ENCODE peak calls at places on chromosome 5, in nine cellular contexts. One of them, this sample, is unnamed.

GRCh38 chr5:72402959-72403628 is 82.9 kb downstream of the PTCD2 start:
- DNase-seq in Peyer's patch: no peak
- DNase-seq in tibial artery: peak
- DNase-seq in GM23248: peak
- DNase-seq in heart left ventricle: peak
- DNase-seq in sigmoid colon: no peak
- DNase-seq in upper lobe of right lung: no peak
- DNase-seq in CD4-positive, CD25-positive, alpha-beta regulatory T cell: no peak
- DNase-seq in GM12878: no peak
- DNase-seq in this sample: peak

GRCh38 chr5:78600656-78601452 is 47.7 kb downstream of the LHFPL2 start:
- DNase-seq in sigmoid colon: no peak
- DNase-seq in Peyer's patch: no peak
- DNase-seq in CD4-positive, CD25-positive, alpha-beta regulatory T cell: no peak
- DNase-seq in tibial artery: no peak
- DNase-seq in heart left ventricle: no peak
- DNase-seq in upper lobe of right lung: no peak
- DNase-seq in GM23248: peak
- DNase-seq in GM12878: no peak
- DNase-seq in this sample: no peak

GRCh38 chr5:179822059-179822432 is 1.3 kb downstream of the SQSTM1 start:
- DNase-seq in GM23248: no peak
- DNase-seq in heart left ventricle: no peak
- DNase-seq in GM12878: no peak
- DNase-seq in sigmoid colon: no peak
- DNase-seq in Peyer's patch: no peak
- DNase-seq in CD4-positive, CD25-positive, alpha-beta regulatory T cell: no peak
- DNase-seq in upper lobe of right lung: no peak
- DNase-seq in tibial artery: no peak
- DNase-seq in this sample: no peak

GRCh38 chr5:175418252-175418651 is 25.7 kb downstream of the DRD1 start:
- DNase-seq in heart left ventricle: no peak
- DNase-seq in upper lobe of right lung: no peak
- DNase-seq in CD4-positive, CD25-positive, alpha-beta regulatory T cell: no peak
- DNase-seq in sigmoid colon: no peak
- DNase-seq in GM12878: no peak
- DNase-seq in tibial artery: no peak
- DNase-seq in GM23248: no peak
- DNase-seq in Peyer's patch: no peak
- DNase-seq in this sample: no peak

GRCh38 chr5:3343211-3343610 is 252.4 kb upstream of the IRX1 start:
- DNase-seq in Peyer's patch: peak
- DNase-seq in GM12878: no peak
- DNase-seq in tibial artery: no peak
- DNase-seq in GM23248: no peak
- DNase-seq in heart left ventricle: no peak
- DNase-seq in CD4-positive, CD25-positive, alpha-beta regulatory T cell: no peak
- DNase-seq in sigmoid colon: peak
- DNase-seq in upper lobe of right lung: no peak
- DNase-seq in this sample: no peak

GRCh38 chr5:149732500-149733128 is 2.5 kb downstream of the PPARGC1B start:
- DNase-seq in tibial artery: peak
- DNase-seq in sigmoid colon: peak
- DNase-seq in GM23248: peak
- DNase-seq in GM12878: no peak
- DNase-seq in upper lobe of right lung: peak
- DNase-seq in CD4-positive, CD25-positive, alpha-beta regulatory T cell: no peak
- DNase-seq in Peyer's patch: peak
- DNase-seq in heart left ventricle: peak
- DNase-seq in this sample: peak

GRCh38 chr5:219492-219891 is 1.4 kb downstream of the SDHA start:
- DNase-seq in upper lobe of right lung: no peak
- DNase-seq in tibial artery: no peak
- DNase-seq in GM12878: no peak
- DNase-seq in GM23248: peak
- DNase-seq in Peyer's patch: peak
- DNase-seq in sigmoid colon: no peak
- DNase-seq in heart left ventricle: no peak
- DNase-seq in CD4-positive, CD25-positive, alpha-beta regulatory T cell: peak
- DNase-seq in this sample: no peak

GRCh38 chr5:109533847-109534272 is 124.1 kb upstream of the PJA2 start:
- DNase-seq in Peyer's patch: no peak
- DNase-seq in heart left ventricle: no peak
- DNase-seq in tibial artery: no peak
- DNase-seq in upper lobe of right lung: no peak
- DNase-seq in GM23248: peak
- DNase-seq in sigmoid colon: no peak
- DNase-seq in GM12878: no peak
- DNase-seq in CD4-positive, CD25-positive, alpha-beta regulatory T cell: no peak
- DNase-seq in this sample: no peak

GRCh38 chr5:95873351-95873750 is 50.8 kb upstream of the GLRX start:
- DNase-seq in tibial artery: no peak
- DNase-seq in upper lobe of right lung: no peak
- DNase-seq in sigmoid colon: no peak
- DNase-seq in heart left ventricle: no peak
- DNase-seq in GM12878: no peak
- DNase-seq in Peyer's patch: peak
- DNase-seq in GM23248: no peak
- DNase-seq in CD4-positive, CD25-positive, alpha-beta regulatory T cell: no peak
- DNase-seq in this sample: no peak

GRCh38 chr5:95866431-95867063 is 44.0 kb upstream of the GLRX start:
- DNase-seq in GM23248: peak
- DNase-seq in upper lobe of right lung: no peak
- DNase-seq in Peyer's patch: no peak
- DNase-seq in sigmoid colon: no peak
- DNase-seq in GM12878: no peak
- DNase-seq in heart left ventricle: no peak
- DNase-seq in tibial artery: no peak
- DNase-seq in CD4-positive, CD25-positive, alpha-beta regulatory T cell: no peak
- DNase-seq in this sample: no peak

GRCh38 chr5:95872333-95873268 is 50.1 kb upstream of the GLRX start:
- DNase-seq in GM23248: peak
- DNase-seq in heart left ventricle: no peak
- DNase-seq in Peyer's patch: no peak
- DNase-seq in upper lobe of right lung: no peak
- DNase-seq in GM12878: no peak
- DNase-seq in CD4-positive, CD25-positive, alpha-beta regulatory T cell: no peak
- DNase-seq in tibial artery: no peak
- DNase-seq in sigmoid colon: no peak
- DNase-seq in this sample: no peak

GRCh38 chr5:95871407-95871806 is 48.9 kb upstream of the GLRX start:
- DNase-seq in GM12878: no peak
- DNase-seq in sigmoid colon: no peak
- DNase-seq in CD4-positive, CD25-positive, alpha-beta regulatory T cell: no peak
- DNase-seq in tibial artery: no peak
- DNase-seq in Peyer's patch: no peak
- DNase-seq in GM23248: no peak
- DNase-seq in heart left ventricle: no peak
- DNase-seq in upper lobe of right lung: no peak
- DNase-seq in this sample: no peak

GRCh38 chr5:95870105-95870672 is 47.7 kb upstream of the GLRX start:
- DNase-seq in Peyer's patch: no peak
- DNase-seq in sigmoid colon: no peak
- DNase-seq in GM23248: peak
- DNase-seq in heart left ventricle: no peak
- DNase-seq in tibial artery: no peak
- DNase-seq in upper lobe of right lung: no peak
- DNase-seq in CD4-positive, CD25-positive, alpha-beta regulatory T cell: no peak
- DNase-seq in GM12878: peak
- DNase-seq in this sample: no peak
- H3K27ac ChIP-seq in Peyer's patch: no peak
- H3K27ac ChIP-seq in sigmoid colon: no peak
- H3K27ac ChIP-seq in GM23248: peak
- H3K27ac ChIP-seq in heart left ventricle: peak
- H3K27ac ChIP-seq in tibial artery: peak
- H3K27ac ChIP-seq in upper lobe of right lung: no peak
- H3K27ac ChIP-seq in CD4-positive, CD25-positive, alpha-beta regulatory T cell: no peak
- H3K27ac ChIP-seq in GM12878: peak
- H3K27ac ChIP-seq in this sample: peak

DNA sequence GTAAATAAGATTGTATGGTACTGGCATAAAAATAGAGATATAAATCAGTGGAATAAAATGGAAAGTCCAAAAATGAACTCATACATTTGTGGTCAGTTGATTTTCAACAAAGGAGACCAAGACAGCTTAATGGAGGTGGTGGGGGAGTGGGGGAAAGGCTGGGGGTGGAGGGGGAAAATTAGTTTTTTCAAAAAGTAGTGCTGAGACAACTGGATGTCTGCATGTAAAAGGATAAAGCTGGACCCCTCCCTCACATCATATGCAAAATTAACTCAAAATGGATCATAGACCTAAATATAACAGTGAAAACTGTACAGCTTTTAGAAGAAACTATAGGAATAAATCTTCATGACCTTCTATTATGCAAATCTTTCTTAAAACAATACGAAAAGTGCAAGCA is 107.0 kb downstream of the HMHB1 start:
- DNase-seq in GM23248: no peak
- DNase-seq in GM12878: no peak
- DNase-seq in sigmoid colon: no peak
- DNase-seq in Peyer's patch: no peak
- DNase-seq in tibial artery: no peak
- DNase-seq in CD4-positive, CD25-positive, alpha-beta regulatory T cell: no peak
- DNase-seq in upper lobe of right lung: no peak
- DNase-seq in heart left ventricle: no peak
- DNase-seq in this sample: no peak
- H3K4me3 ChIP-seq in GM23248: no peak
- H3K4me3 ChIP-seq in GM12878: no peak
- H3K4me3 ChIP-seq in sigmoid colon: no peak
- H3K4me3 ChIP-seq in Peyer's patch: no peak
- H3K4me3 ChIP-seq in tibial artery: no peak
- H3K4me3 ChIP-seq in CD4-positive, CD25-positive, alpha-beta regulatory T cell: no peak
- H3K4me3 ChIP-seq in upper lobe of right lung: no peak
- H3K4me3 ChIP-seq in heart left ventricle: no peak
- H3K4me3 ChIP-seq in this sample: no peak

GRCh38 chr5:115459844-115460243 is 84.7 kb downstream of the FEM1C start:
- DNase-seq in upper lobe of right lung: no peak
- DNase-seq in GM12878: no peak
- DNase-seq in Peyer's patch: no peak
- DNase-seq in GM23248: peak
- DNase-seq in CD4-positive, CD25-positive, alpha-beta regulatory T cell: no peak
- DNase-seq in heart left ventricle: no peak
- DNase-seq in sigmoid colon: no peak
- DNase-seq in tibial artery: no peak
- DNase-seq in this sample: no peak

GRCh38 chr5:115456539-115456938 is 88.0 kb downstream of the FEM1C start:
- DNase-seq in Peyer's patch: peak
- DNase-seq in heart left ventricle: no peak
- DNase-seq in tibial artery: no peak
- DNase-seq in GM12878: no peak
- DNase-seq in GM23248: no peak
- DNase-seq in CD4-positive, CD25-positive, alpha-beta regulatory T cell: no peak
- DNase-seq in upper lobe of right lung: no peak
- DNase-seq in sigmoid colon: no peak
- DNase-seq in this sample: no peak

GRCh38 chr5:115457574-115457973 is 87.0 kb downstream of the FEM1C start:
- DNase-seq in sigmoid colon: no peak
- DNase-seq in Peyer's patch: no peak
- DNase-seq in GM12878: no peak
- DNase-seq in tibial artery: no peak
- DNase-seq in CD4-positive, CD25-positive, alpha-beta regulatory T cell: no peak
- DNase-seq in upper lobe of right lung: no peak
- DNase-seq in GM23248: no peak
- DNase-seq in heart left ventricle: no peak
- DNase-seq in this sample: no peak

GRCh38 chr5:115456056-115456455 is 88.5 kb downstream of the FEM1C start:
- DNase-seq in tibial artery: no peak
- DNase-seq in CD4-positive, CD25-positive, alpha-beta regulatory T cell: no peak
- DNase-seq in heart left ventricle: no peak
- DNase-seq in GM12878: no peak
- DNase-seq in sigmoid colon: no peak
- DNase-seq in Peyer's patch: no peak
- DNase-seq in upper lobe of right lung: no peak
- DNase-seq in GM23248: no peak
- DNase-seq in this sample: no peak

DNA sequence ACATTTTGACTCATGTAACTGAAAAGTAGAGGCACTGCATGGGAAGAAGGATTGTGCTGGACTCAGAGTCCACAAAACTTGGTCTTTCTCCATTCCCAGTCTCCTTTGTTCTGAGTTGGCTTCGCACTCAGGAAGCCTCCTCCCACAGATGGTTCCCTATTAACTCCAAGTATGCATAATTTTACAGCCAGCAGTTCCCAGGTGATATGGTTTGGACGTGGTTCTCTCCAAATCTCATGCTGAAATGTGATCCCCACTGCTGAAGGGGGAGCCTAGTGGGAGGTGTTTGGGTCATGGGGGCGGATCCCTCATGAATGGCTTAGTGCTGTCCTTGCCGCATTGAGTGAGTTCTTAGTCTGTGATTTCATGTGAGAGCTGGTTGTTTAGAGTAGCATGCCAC is 86.6 kb downstream of the FEM1C start:
- DNase-seq in sigmoid colon: no peak
- DNase-seq in GM12878: no peak
- DNase-seq in GM23248: no peak
- DNase-seq in Peyer's patch: no peak
- DNase-seq in CD4-positive, CD25-positive, alpha-beta regulatory T cell: no peak
- DNase-seq in upper lobe of right lung: no peak
- DNase-seq in tibial artery: no peak
- DNase-seq in heart left ventricle: peak
- DNase-seq in this sample: no peak
- H3K27ac ChIP-seq in sigmoid colon: no peak
- H3K27ac ChIP-seq in GM12878: no peak
- H3K27ac ChIP-seq in GM23248: no peak
- H3K27ac ChIP-seq in Peyer's patch: no peak
- H3K27ac ChIP-seq in CD4-positive, CD25-positive, alpha-beta regulatory T cell: no peak
- H3K27ac ChIP-seq in upper lobe of right lung: no peak
- H3K27ac ChIP-seq in tibial artery: no peak
- H3K27ac ChIP-seq in heart left ventricle: no peak
- H3K27ac ChIP-seq in this sample: no peak

GRCh38 chr5:100902406-100903035 is 561 bp downstream of the ST8SIA4 start:
- DNase-seq in tibial artery: no peak
- DNase-seq in GM23248: peak
- DNase-seq in heart left ventricle: no peak
- DNase-seq in sigmoid colon: no peak
- DNase-seq in Peyer's patch: peak
- DNase-seq in CD4-positive, CD25-positive, alpha-beta regulatory T cell: no peak
- DNase-seq in GM12878: no peak
- DNase-seq in upper lobe of right lung: no peak
- DNase-seq in this sample: no peak

GRCh38 chr5:100903036-100903887 is at the start of gene ST8SIA4:
- DNase-seq in tibial artery: peak
- DNase-seq in GM12878: peak
- DNase-seq in upper lobe of right lung: peak
- DNase-seq in sigmoid colon: peak
- DNase-seq in Peyer's patch: peak
- DNase-seq in heart left ventricle: peak
- DNase-seq in CD4-positive, CD25-positive, alpha-beta regulatory T cell: peak
- DNase-seq in GM23248: peak
- DNase-seq in this sample: peak

GRCh38 chr5:100904259-100904822 is 1.3 kb upstream of the ST8SIA4 start:
- DNase-seq in CD4-positive, CD25-positive, alpha-beta regulatory T cell: peak
- DNase-seq in sigmoid colon: peak
- DNase-seq in Peyer's patch: peak
- DNase-seq in GM23248: no peak
- DNase-seq in GM12878: no peak
- DNase-seq in upper lobe of right lung: peak
- DNase-seq in tibial artery: no peak
- DNase-seq in heart left ventricle: peak
- DNase-seq in this sample: no peak

GRCh38 chr5:100901851-100902341 is 1.2 kb downstream of the ST8SIA4 start:
- DNase-seq in CD4-positive, CD25-positive, alpha-beta regulatory T cell: peak
- DNase-seq in GM23248: peak
- DNase-seq in sigmoid colon: peak
- DNase-seq in Peyer's patch: peak
- DNase-seq in GM12878: no peak
- DNase-seq in tibial artery: peak
- DNase-seq in upper lobe of right lung: no peak
- DNase-seq in heart left ventricle: peak
- DNase-seq in this sample: no peak

GRCh38 chr5:100905259-100905914 is 2.3 kb upstream of the ST8SIA4 start:
- DNase-seq in sigmoid colon: no peak
- DNase-seq in Peyer's patch: peak
- DNase-seq in upper lobe of right lung: no peak
- DNase-seq in heart left ventricle: no peak
- DNase-seq in GM23248: no peak
- DNase-seq in GM12878: no peak
- DNase-seq in CD4-positive, CD25-positive, alpha-beta regulatory T cell: no peak
- DNase-seq in tibial artery: no peak
- DNase-seq in this sample: no peak
- H3K4me3 ChIP-seq in sigmoid colon: no peak
- H3K4me3 ChIP-seq in Peyer's patch: peak
- H3K4me3 ChIP-seq in upper lobe of right lung: no peak
- H3K4me3 ChIP-seq in heart left ventricle: peak
- H3K4me3 ChIP-seq in GM23248: no peak
- H3K4me3 ChIP-seq in GM12878: peak
- H3K4me3 ChIP-seq in CD4-positive, CD25-positive, alpha-beta regulatory T cell: peak
- H3K4me3 ChIP-seq in tibial artery: no peak
- H3K4me3 ChIP-seq in this sample: peak